ENCODE peak calls at places on chromosomes 1 and 21, in four cellular contexts. I is WTC11, H is HepG2, U is K562. D is an unnamed sample.

GRCh38 chr1:221724931-221725605 is 16.8 kb downstream of the DUSP10 start:
- DNase-seq in I (no peak), H (no peak), U (no peak), D (no peak)

GRCh38 chr21:34031835-34032370 is 41.5 kb upstream of the MRPS6 start:
- DNase-seq in I (no peak), H (peak), U (peak), D (no peak)

GRCh38 chr1:222441006-222441620 is 106.8 kb downstream of the HHIPL2 start:
- DNase-seq in I (no peak), H (no peak), U (no peak), D (no peak)

GRCh38 chr1:55069280-55069679 is 29.9 kb downstream of the PCSK9 start:
- DNase-seq in I (no peak), H (no peak), U (no peak), D (no peak)

GRCh38 chr1:99004270-99005141 is at the start of gene PLPPR5:
- DNase-seq in I (peak), H (no peak), U (no peak), D (peak)

GRCh38 chr1:109275706-109276345 is 7.1 kb downstream of the PSRC1 start:
- DNase-seq in I (no peak), H (peak), U (peak), D (no peak)

GRCh38 chr1:54736685-54737084 is 21.0 kb downstream of the TTC4 start:
- DNase-seq in I (no peak), H (no peak), U (no peak), D (no peak)

GRCh38 chr1:10065760-10066159 is 33.0 kb downstream of the UBE4B start:
- DNase-seq in I (no peak), H (no peak), U (no peak), D (no peak)

GRCh38 chr1:3712573-3713535 is 39.4 kb upstream of the CCDC27 start:
- DNase-seq in I (no peak), H (no peak), U (no peak), D (no peak)

GRCh38 chr1:240149488-240150094 is 57.9 kb downstream of the FMN2 start:
- DNase-seq in I (no peak), H (peak), U (peak), D (peak)

GRCh38 chr1:33876970-33877680 is 13.2 kb downstream of the HMGB4 start:
- DNase-seq in I (no peak), H (no peak), U (no peak), D (no peak)

GRCh38 chr1:117060441-117061317 is 553 bp downstream of the TTF2 start:
- DNase-seq in I (no peak), H (peak), U (peak), D (peak)

GRCh38 chr1:206579747-206580437 is 32.4 kb downstream of the EIF2D start:
- DNase-seq in I (no peak), H (no peak), U (peak), D (no peak)

GRCh38 chr21:29295066-29295650 is 3.6 kb upstream of the BACH1 start:
- DNase-seq in I (no peak), H (no peak), U (no peak), D (no peak)

GRCh38 chr1:36871146-36871971 is 163.0 kb downstream of the GRIK3 start:
- DNase-seq in I (no peak), H (no peak), U (no peak), D (no peak)

GRCh38 chr1:117150316-117150715 is 28.8 kb upstream of the TRIM45 start:
- DNase-seq in I (no peak), H (no peak), U (no peak), D (no peak)

GRCh38 chr1:243738020-243738419 is 112.0 kb downstream of the AKT3 start:
- DNase-seq in I (no peak), H (no peak), U (no peak), D (no peak)

GRCh38 chr1:243473281-243474210 is 217.7 kb downstream of the SDCCAG8 start:
- DNase-seq in I (no peak), H (no peak), U (no peak), D (no peak)

GRCh38 chr1:89808429-89809117 is 12.3 kb upstream of the LRRC8D start:
- DNase-seq in I (peak), H (peak), U (no peak), D (no peak)

GRCh38 chr1:110152133-110152785 is 2.0 kb downstream of the SLC6A17 start:
- DNase-seq in I (no peak), H (peak), U (no peak), D (no peak)

GRCh38 chr1:162285149-162285561 is 91.5 kb downstream of the SPATA46 start:
- DNase-seq in I (no peak), H (peak), U (no peak), D (no peak)

GRCh38 chr1:36175137-36176095 is 19.5 kb downstream of the MAP7D1 start:
- DNase-seq in I (no peak), H (no peak), U (no peak), D (no peak)

GRCh38 chr1:45002650-45003645 is 8.2 kb downstream of the HECTD3 start:
- DNase-seq in I (no peak), H (no peak), U (peak), D (no peak)

GRCh38 chr1:6321205-6321604 is 60.3 kb upstream of the GPR153 start:
- DNase-seq in I (no peak), H (no peak), U (no peak), D (no peak)

GRCh38 chr1:152683846-152684245 is 2.1 kb upstream of the LCE2B start:
- DNase-seq in I (no peak), H (no peak), U (no peak), D (no peak)

GRCh38 chr21:31218830-31219608 is 125.0 kb downstream of the TIAM1 start:
- DNase-seq in I (no peak), H (no peak), U (no peak), D (no peak)

GRCh38 chr1:48036693-48037386 is 39.7 kb upstream of the TRABD2B start:
- DNase-seq in I (no peak), H (no peak), U (no peak), D (no peak)

GRCh38 chr1:160261526-160261877 is 847 bp downstream of the DCAF8 start:
- DNase-seq in I (no peak), H (peak), U (peak), D (peak)

GRCh38 chr21:37219766-37220432 is 47.2 kb downstream of the VPS26C start:
- DNase-seq in I (no peak), H (no peak), U (no peak), D (no peak)

GRCh38 chr21:33682992-33683627 is 40.8 kb downstream of the ITSN1 start:
- DNase-seq in I (no peak), H (peak), U (no peak), D (no peak)

GRCh38 chr1:174726167-174726879 is 273.4 kb upstream of the CACYBP start:
- DNase-seq in I (no peak), H (peak), U (no peak), D (peak)

GRCh38 chr1:59179673-59180072 is 117.2 kb upstream of the FGGY start:
- DNase-seq in I (no peak), H (no peak), U (no peak), D (no peak)

GRCh38 chr1:223016890-223017289 is 126.2 kb downstream of the TLR5 start:
- DNase-seq in I (no peak), H (no peak), U (no peak), D (no peak)

GRCh38 chr1:152148991-152149390 is 10.0 kb downstream of the RPTN start:
- DNase-seq in I (no peak), H (no peak), U (no peak), D (no peak)

GRCh38 chr1:67647036-67647798 is 37.8 kb upstream of the GADD45A start:
- DNase-seq in I (no peak), H (no peak), U (no peak), D (no peak)
- TF ChIP-seq ELF4 in I (no peak), H (no peak), U (no peak), D (no peak)

GRCh38 chr1:39089811-39090519 is 63.8 kb downstream of the NDUFS5 start:
- DNase-seq in I (no peak), H (no peak), U (no peak), D (no peak)
- TF ChIP-seq ELF4 in I (no peak), H (no peak), U (no peak), D (no peak)

DNA sequence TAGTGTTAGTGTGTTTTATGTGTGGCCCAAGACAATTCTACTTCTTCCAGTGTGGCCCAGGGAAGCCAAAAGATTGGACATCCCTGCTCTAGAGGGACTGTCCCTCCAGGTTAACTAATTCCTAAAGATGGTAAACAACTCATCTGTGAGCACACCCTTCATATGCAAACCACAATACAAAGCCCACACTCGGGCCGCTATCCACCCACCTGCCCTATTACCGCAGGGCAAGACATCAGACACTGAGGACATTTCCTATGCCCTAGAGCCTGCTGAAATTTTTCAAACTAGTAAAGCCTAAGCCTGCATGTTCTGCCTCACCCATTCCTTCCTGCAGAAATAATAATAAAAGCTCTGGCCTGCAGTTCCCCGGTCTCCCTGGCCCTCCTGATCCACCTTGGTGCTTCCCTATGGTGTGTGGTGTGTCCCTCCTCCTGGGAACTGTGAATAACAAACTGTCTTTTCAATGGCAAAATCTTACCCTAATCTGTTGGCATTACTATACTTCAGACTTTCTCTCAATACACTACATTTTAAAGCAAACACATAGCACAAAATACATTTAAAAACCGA is 39.3 kb upstream of the NTPCR start:
- DNase-seq in I (no peak), H (no peak), U (no peak), D (no peak)
- TF ChIP-seq ELF4 in I (no peak), H (no peak), U (no peak), D (no peak)

DNA sequence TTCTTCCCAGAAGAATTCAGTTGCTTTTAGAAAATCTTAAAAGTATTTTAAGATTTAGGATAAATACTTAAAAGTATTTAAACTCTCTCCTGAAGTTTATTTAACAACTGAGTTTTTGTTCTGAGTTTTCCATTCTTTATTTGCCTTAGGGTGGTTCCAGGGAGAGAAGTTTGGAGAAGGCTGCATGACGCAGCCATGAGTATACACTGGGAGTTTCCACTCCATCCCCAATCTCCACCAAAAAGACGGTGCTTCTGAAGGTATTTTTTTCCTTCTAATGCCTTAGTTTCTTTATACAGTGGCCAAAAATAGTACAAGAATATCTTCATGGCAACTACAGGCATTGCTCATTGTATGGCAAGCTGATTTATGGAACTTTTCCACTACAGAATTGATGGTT is 122.7 kb downstream of the ST6GALNAC5 start:
- DNase-seq in I (no peak), H (no peak), U (no peak), D (no peak)
- TF ChIP-seq ELF4 in I (no peak), H (no peak), U (no peak), D (no peak)

GRCh38 chr1:246875041-246876026 is 56.4 kb downstream of the AHCTF1 start:
- DNase-seq in I (no peak), H (no peak), U (no peak), D (no peak)

GRCh38 chr1:246876423-246876822 is 55.3 kb downstream of the AHCTF1 start:
- DNase-seq in I (no peak), H (no peak), U (no peak), D (no peak)
- TF ChIP-seq ELF4 in I (no peak), H (no peak), U (no peak), D (no peak)

GRCh38 chr1:23622284-23622683 is 63.0 kb upstream of the ID3 start:
- DNase-seq in I (no peak), H (no peak), U (no peak), D (no peak)
- TF ChIP-seq ELF4 in I (no peak), H (no peak), U (no peak), D (no peak)

DNA sequence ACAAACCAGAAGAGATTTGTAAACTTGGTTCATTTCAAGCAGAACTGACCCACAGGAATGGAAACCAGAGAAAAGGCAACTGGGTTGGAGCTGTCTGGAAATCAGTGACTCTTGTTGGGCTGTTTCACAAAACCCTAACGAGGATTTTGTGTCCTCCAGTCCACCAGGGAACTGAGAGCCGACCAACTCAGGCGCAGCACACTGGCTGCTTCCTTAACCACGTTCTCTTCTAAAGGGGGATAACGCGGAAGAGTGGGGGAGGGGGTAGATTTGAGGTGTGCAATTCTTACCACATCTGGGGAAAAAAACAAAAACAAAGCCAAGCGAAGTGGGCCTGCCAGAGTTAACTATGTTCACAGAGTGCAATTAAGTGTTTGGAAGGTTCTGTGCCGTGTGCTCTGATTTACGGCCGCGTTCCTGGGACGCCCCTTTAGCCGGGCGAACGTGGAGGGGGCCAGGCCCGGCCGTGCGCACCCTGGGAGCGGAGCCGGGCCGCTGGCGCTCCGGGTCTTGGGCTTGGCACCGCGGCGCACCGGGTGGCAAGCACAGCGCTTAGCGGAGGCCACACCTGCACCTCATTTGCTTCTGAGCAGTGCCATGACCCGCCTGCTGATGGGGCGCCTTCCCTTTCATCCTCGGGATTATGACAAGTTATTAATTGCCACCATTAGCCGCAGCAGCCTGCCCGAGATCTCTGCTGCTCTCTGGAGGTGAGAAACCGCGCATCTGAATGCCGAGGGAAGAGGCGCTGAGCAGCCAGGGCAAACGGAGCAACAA is 248.6 kb upstream of the FOXD3 start:
- DNase-seq in I (peak), H (no peak), U (no peak), D (no peak)
- TF ChIP-seq ELF4 in I (no peak), H (no peak), U (no peak), D (no peak)